ENCODE peak calls at places on chromosomes 5 and 9, in seven cellular contexts. U is PC-3, X is psoas muscle, Z is vagina, P is heart left ventricle, L is adrenal gland, O is IMR-90. N is an unnamed sample. For H3K4me1, the result is how much of the 10 kb centered on the place peaks cover.

GRCh38 chr5:95533761-95534160 is 21.0 kb downstream of the SKIC3 start:
- DNase-seq in X (no peak), P (no peak), Z (no peak), L (no peak), O (peak), U (no peak), N (no peak)

GRCh38 chr9:38142201-38142600 is 73.2 kb upstream of the SHB start:
- DNase-seq in Z (no peak), X (no peak), P (no peak), O (peak), U (no peak), L (no peak), N (no peak)

GRCh38 chr5:175457466-175457865 is 13.5 kb upstream of the DRD1 start:
- DNase-seq in Z (no peak), O (no peak), P (no peak), U (peak), L (no peak), X (no peak), N (no peak)

GRCh38 chr5:83485842-83486241 is 14.3 kb downstream of the VCAN start:
- DNase-seq in L (no peak), X (no peak), P (no peak), Z (no peak), U (no peak), O (no peak), N (no peak)

GRCh38 chr5:130272837-130273236 is 368.6 kb downstream of the CHSY3 start:
- DNase-seq in X (no peak), O (no peak), U (no peak), L (no peak), P (no peak), Z (no peak), N (no peak)

GRCh38 chr5:148933903-148934432 is 107.6 kb downstream of the ADRB2 start:
- DNase-seq in O (no peak), P (no peak), Z (no peak), X (no peak), U (no peak), L (no peak), N (no peak)

GRCh38 chr5:90613918-90614504 is 55.4 kb downstream of the ADGRV1 start:
- DNase-seq in U (no peak), O (no peak), Z (no peak), X (no peak), P (no peak), L (no peak), N (no peak)

GRCh38 chr9:88583901-88584596 is 49.1 kb downstream of the NXNL2 start:
- DNase-seq in X (no peak), U (peak), L (no peak), O (peak), P (no peak), Z (no peak), N (no peak)

GRCh38 chr5:102767864-102768263 is 12.8 kb downstream of the PAM start:
- DNase-seq in L (no peak), O (no peak), U (no peak), X (no peak), Z (no peak), P (no peak), N (no peak)

GRCh38 chr5:177022386-177023246 is at the start of gene ZNF346:
- DNase-seq in P (peak), U (peak), L (peak), Z (peak), X (peak), O (peak), N (peak)

GRCh38 chr5:96649938-96650540 is 12.1 kb upstream of the CAST start:
- DNase-seq in L (no peak), U (no peak), P (no peak), X (no peak), O (no peak), Z (no peak), N (no peak)

GRCh38 chr5:129161830-129162229 is 67.3 kb downstream of the ISOC1 start:
- DNase-seq in U (no peak), P (no peak), O (no peak), Z (no peak), X (no peak), L (no peak), N (no peak)

GRCh38 chr5:54985301-54986268 is at the start of gene ESM1:
- DNase-seq in O (peak), X (no peak), P (no peak), U (peak), L (no peak), Z (no peak), N (no peak)

GRCh38 chr5:133827001-133827400 is 141.4 kb downstream of the C5orf15 start:
- DNase-seq in P (no peak), L (no peak), X (no peak), U (no peak), Z (no peak), O (no peak), N (no peak)

GRCh38 chr5:176535101-176535654 is 2.0 kb downstream of the RNF44 start:
- DNase-seq in L (no peak), X (no peak), Z (no peak), O (peak), P (peak), U (peak), N (no peak)

GRCh38 chr9:130938652-130939404 is at the start of gene FIBCD1:
- DNase-seq in P (no peak), Z (no peak), U (peak), O (peak), L (no peak), X (no peak), N (no peak)

GRCh38 chr5:179244051-179244450 is 101.2 kb downstream of the ADAMTS2 start:
- DNase-seq in P (peak), U (no peak), O (no peak), Z (no peak), X (no peak), L (no peak), N (no peak)

GRCh38 chr9:30815585-30815984 is 1568.9 kb upstream of the ACO1 start:
- DNase-seq in P (no peak), O (no peak), Z (no peak), U (no peak), X (no peak), L (no peak), N (no peak)

GRCh38 chr9:5718296-5719032 is 89.6 kb downstream of the RIC1 start:
- DNase-seq in O (peak), L (no peak), P (no peak), X (no peak), Z (no peak), U (no peak), N (no peak)

DNA sequence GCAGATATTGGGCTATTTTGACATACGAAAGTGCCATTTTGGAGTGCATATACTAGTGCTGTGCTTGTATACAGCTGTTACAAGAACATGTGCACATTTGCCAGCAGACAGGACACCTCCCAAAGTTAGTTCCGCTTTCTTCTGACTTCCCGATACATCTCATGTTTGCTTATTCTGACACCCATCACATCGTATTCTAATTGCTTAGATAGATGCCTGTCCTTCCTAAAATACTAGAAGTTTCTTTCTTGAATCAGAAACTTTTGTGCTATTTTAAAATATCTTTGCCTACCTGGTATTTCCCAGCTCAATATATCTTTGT is 177.8 kb downstream of the TTLL11 start:
- DNase-seq in Z (no peak), L (no peak), U (no peak), O (no peak), X (no peak), P (no peak), N (no peak)
- TF ChIP-seq CTCF in Z (no peak), L (no peak), U (no peak), O (no peak), X (no peak), P (no peak), N (no peak)

GRCh38 chr5:56839062-56839461 is 23.7 kb downstream of the MAP3K1 start:
- DNase-seq in P (no peak), X (no peak), Z (no peak), U (no peak), O (no peak), L (no peak), N (no peak)

GRCh38 chr5:56840597-56840996 is 25.2 kb downstream of the MAP3K1 start:
- DNase-seq in U (no peak), X (no peak), L (no peak), P (no peak), O (no peak), Z (no peak), N (no peak)

GRCh38 chr5:56837956-56838355 is 22.6 kb downstream of the MAP3K1 start:
- DNase-seq in X (no peak), O (no peak), L (no peak), P (no peak), Z (no peak), U (no peak), N (no peak)

GRCh38 chr5:56838409-56839039 is 23.2 kb downstream of the MAP3K1 start:
- DNase-seq in X (no peak), O (peak), L (no peak), Z (no peak), P (no peak), U (peak), N (no peak)

GRCh38 chr5:56837386-56837785 is 22.0 kb downstream of the MAP3K1 start:
- DNase-seq in O (no peak), Z (no peak), X (no peak), U (no peak), P (no peak), L (no peak), N (no peak)
- H3K4me1 ChIP-seq in O (under half), Z (under half), X (half or more), U (under half), P (under half), L (under half), N (under half)

DNA sequence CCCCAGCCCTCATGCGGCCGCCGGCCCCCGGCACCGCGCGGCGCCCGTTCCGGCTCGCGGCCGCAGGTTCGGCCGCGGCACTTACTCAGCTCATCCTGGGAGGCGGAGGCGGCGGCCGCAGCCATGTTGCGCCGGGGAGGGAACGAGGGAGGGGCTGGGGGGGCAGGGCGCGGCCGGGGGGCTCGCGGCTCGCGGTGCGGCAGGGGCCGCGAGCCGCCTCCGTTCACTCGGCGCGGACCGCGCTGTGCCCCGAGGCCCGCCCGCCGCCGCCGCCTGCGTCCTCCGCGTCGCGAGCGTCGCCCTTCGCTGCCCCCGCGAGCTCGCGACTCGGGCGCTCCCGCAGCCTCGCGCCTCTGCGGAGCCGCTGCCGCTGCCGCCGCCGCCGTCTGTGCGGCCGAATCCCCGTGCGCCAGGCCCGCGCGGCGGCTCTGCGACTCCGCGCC is 743 bp downstream of the ECPAS start:
- DNase-seq in P (no peak), O (no peak), X (no peak), U (peak), Z (no peak), L (peak), N (no peak)
- H3K27ac ChIP-seq in P (peak), O (peak), X (peak), U (no peak), Z (peak), L (peak), N (peak)

DNA sequence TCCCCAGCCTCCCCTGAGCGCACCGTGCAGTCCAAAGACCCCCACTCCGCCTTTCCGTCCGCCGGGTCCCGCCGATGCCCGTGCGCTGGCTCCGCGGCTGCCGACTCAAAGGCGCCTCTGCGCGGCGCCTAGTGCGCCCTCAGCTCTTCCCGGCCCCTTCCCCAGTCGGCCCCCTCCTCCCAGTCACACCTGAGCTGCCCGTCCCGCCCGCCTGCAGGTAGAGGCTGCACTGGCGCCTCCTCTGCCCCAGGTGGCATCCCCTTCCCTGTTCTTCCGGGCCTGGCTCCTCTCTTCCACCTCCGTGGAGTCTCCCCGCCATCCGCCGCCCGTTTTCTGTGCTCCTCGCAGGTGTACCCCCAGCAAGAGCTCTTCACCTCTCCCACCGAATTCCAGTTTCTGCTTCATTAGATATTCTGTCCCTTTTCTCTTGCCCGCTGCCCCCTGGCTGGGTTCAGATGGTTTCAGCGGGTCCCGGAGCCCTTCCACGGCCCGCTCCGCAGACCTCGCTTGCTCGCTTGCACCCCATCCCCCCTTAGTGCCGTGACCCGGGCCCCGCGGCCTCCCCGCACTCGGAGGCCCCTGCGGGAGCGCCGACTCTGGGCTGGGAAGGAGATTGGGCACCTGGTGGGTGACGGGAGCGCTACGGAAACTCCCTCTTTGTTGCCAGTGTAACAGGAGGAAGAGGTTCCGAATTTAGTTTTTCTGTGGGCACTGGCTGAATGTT is 707 bp downstream of the SLC44A1 start:
- DNase-seq in U (peak), X (peak), Z (no peak), O (no peak), P (peak), L (peak), N (peak)
- TF ChIP-seq CTCF in U (peak), X (no peak), Z (no peak), O (no peak), P (no peak), L (no peak), N (no peak)

GRCh38 chr5:172146748-172147092 is 41.3 kb downstream of the STK10 start:
- DNase-seq in L (no peak), P (no peak), Z (no peak), X (no peak), O (no peak), U (no peak), N (no peak)
- H3K4me1 ChIP-seq in L (under half), P (under half), Z (under half), X (under half), O (under half), U (under half), N (under half)

GRCh38 chr9:13979941-13980318 is 334.0 kb downstream of the NFIB start:
- DNase-seq in U (no peak), O (no peak), X (no peak), L (no peak), P (no peak), Z (no peak), N (no peak)
- H3K27ac ChIP-seq in U (no peak), O (no peak), X (no peak), L (no peak), P (no peak), Z (no peak), N (no peak)

GRCh38 chr9:124673063-124673462 is 98.0 kb downstream of the NR6A1 start:
- DNase-seq in U (no peak), P (no peak), Z (no peak), X (no peak), L (no peak), O (no peak), N (no peak)
- TF ChIP-seq CTCF in U (no peak), P (no peak), Z (no peak), X (no peak), L (no peak), O (no peak), N (no peak)

GRCh38 chr5:169803077-169803981 is 166.3 kb downstream of the DOCK2 start:
- DNase-seq in O (peak), Z (peak), X (no peak), L (no peak), U (peak), P (peak), N (peak)
- H3K4me1 ChIP-seq in O (under half), Z (under half), X (under half), L (under half), U (under half), P (under half), N (under half)

DNA sequence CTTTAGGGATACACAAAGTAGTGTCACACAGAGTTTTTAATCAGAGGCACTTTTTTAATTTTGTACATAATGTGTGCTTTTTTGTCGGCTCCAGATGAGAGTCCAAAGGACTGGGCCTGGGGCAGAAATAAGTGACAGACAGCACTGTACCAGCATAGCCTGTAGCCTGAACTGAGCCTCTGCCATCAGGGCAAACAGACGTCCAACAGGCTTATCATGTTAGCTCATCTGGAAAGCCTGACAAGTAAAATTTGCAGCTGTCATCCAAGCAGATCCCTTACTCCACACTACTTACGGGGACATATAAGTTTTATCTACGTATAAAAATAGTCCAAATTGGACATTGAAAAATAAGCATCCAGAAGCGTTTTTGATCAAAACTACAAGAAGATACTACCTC is 233.1 kb upstream of the GAS1 start:
- DNase-seq in X (no peak), P (no peak), Z (no peak), O (no peak), U (no peak), L (no peak), N (no peak)
- H3K27ac ChIP-seq in X (no peak), P (no peak), Z (no peak), O (no peak), U (no peak), L (no peak), N (no peak)

N was measured in sigmoid colon.